ENCODE peak calls at places on chromosomes 11 and 22, in nine cellular contexts. S is IMR-90; J is mammary epithelial cell; U is ACHN; E is activated CD4-positive, CD25-positive, alpha-beta regulatory T cell treated with anti-CD3 and anti-CD28 coated beads, Interleukin-2, amount 50 U/mL, for 72 hours; W is ovary; V is activated T-cell treated with anti-CD3 and anti-CD28 coated beads, Interleukin-2, amount 50 U/mL, for 72 hours; N is HFFc6; M is skeletal muscle cell. Z is an unnamed sample.

GRCh38 chr11:58647141-58647699 is 24.8 kb downstream of the CNTF start:
- DNase-seq in U (no peak), J (no peak), M (no peak), W (no peak), V (no peak), N (no peak), S (no peak), E (no peak), Z (no peak)

GRCh38 chr22:49992921-49993648 is 19.5 kb downstream of the IL17REL start:
- DNase-seq in M (no peak), N (peak), E (peak), W (peak), J (peak), V (peak), U (peak), S (peak), Z (peak)

GRCh38 chr11:17381156-17381555 is 7.3 kb downstream of the KCNJ11 start:
- DNase-seq in N (peak), W (no peak), M (no peak), U (no peak), S (peak), V (no peak), J (no peak), E (no peak), Z (no peak)

GRCh38 chr11:129933866-129934265 is 38.5 kb upstream of the NFRKB start:
- DNase-seq in V (no peak), M (no peak), S (no peak), U (no peak), N (no peak), J (no peak), E (no peak), W (peak), Z (no peak)

GRCh38 chr11:114569781-114570180 is 10.1 kb upstream of the NXPE1 start:
- DNase-seq in J (no peak), S (no peak), V (no peak), N (no peak), M (no peak), U (no peak), E (no peak), W (no peak), Z (no peak)

GRCh38 chr11:26344647-26345046 is 12.7 kb downstream of the ANO3 start:
- DNase-seq in S (no peak), W (no peak), U (no peak), N (no peak), V (no peak), E (no peak), J (no peak), M (no peak), Z (no peak)

GRCh38 chr11:2898366-2899079 is 12.9 kb upstream of the CDKN1C start:
- DNase-seq in M (peak), S (peak), N (peak), W (no peak), U (peak), E (peak), V (peak), J (peak), Z (peak)

GRCh38 chr11:20451568-20451967 is 64.1 kb downstream of the PRMT3 start:
- DNase-seq in V (no peak), J (peak), S (no peak), M (no peak), N (no peak), U (no peak), E (no peak), W (no peak), Z (no peak)

GRCh38 chr22:37496651-37497599 is 10.7 kb upstream of the MFNG start:
- DNase-seq in V (no peak), J (peak), S (peak), M (peak), E (no peak), U (peak), N (peak), W (no peak), Z (peak)

GRCh38 chr11:36364551-36364950 is 68.5 kb downstream of the PRR5L start:
- DNase-seq in V (no peak), M (no peak), E (no peak), N (no peak), U (peak), J (peak), W (no peak), S (no peak), Z (no peak)

Z was measured in right cardiac atrium.